ENCODE peak calls at places on chromosomes 12 and 14, in nine cellular contexts. H, G, C, W, F, S, A, J and V are unnamed samples. For H3K4me1, the result is how much of the 10 kb centered on the place peaks cover.

GRCh38 chr12:94174576-94174975 is 26.2 kb downstream of the PLXNC1 start:
- DNase-seq in F (peak), C (no peak), H (no peak), A (peak), S (peak), J (no peak), W (no peak), G (no peak), V (no peak)

GRCh38 chr12:50572275-50572674 is 67.5 kb downstream of the DIP2B start:
- DNase-seq in F (peak), C (peak), G (peak), W (peak), A (peak), J (no peak), H (no peak), S (no peak), V (no peak)

GRCh38 chr14:30223385-30223785 is 295.7 kb upstream of the PRKD1 start:
- DNase-seq in A (peak), J (peak), W (peak), H (peak), S (peak), F (no peak), G (peak), C (peak), V (peak)

GRCh38 chr14:26855051-26855753 is 257.4 kb upstream of the NOVA1 start:
- DNase-seq in W (no peak), H (no peak), C (peak), F (no peak), S (no peak), J (no peak), A (no peak), G (no peak), V (no peak)

GRCh38 chr14:69093551-69094421 is 59.1 kb downstream of the DCAF5 start:
- DNase-seq in F (no peak), H (no peak), G (peak), S (no peak), J (no peak), W (peak), C (peak), A (no peak), V (no peak)

GRCh38 chr14:80388980-80389711 is 177.8 kb upstream of the DIO2 start:
- DNase-seq in F (no peak), G (peak), S (no peak), J (no peak), H (no peak), A (no peak), C (peak), W (peak), V (no peak)

GRCh38 chr12:76866146-76866545 is 12.7 kb downstream of the CSRP2 start:
- DNase-seq in C (peak), J (no peak), F (no peak), A (no peak), G (no peak), S (no peak), W (no peak), H (no peak), V (no peak)

GRCh38 chr14:91835197-91835919 is 32.0 kb downstream of the TC2N start:
- DNase-seq in G (no peak), W (peak), H (no peak), J (no peak), C (no peak), S (no peak), F (no peak), A (peak), V (no peak)

GRCh38 chr12:53590661-53591060 is 35.5 kb downstream of the ATF7 start:
- DNase-seq in J (no peak), H (no peak), S (no peak), A (no peak), G (no peak), C (no peak), W (no peak), F (no peak), V (no peak)

GRCh38 chr12:46771268-46771837 is 54.4 kb downstream of the SLC38A4 start:
- DNase-seq in C (peak), H (no peak), F (no peak), S (no peak), G (peak), W (peak), A (no peak), J (no peak), V (no peak)

GRCh38 chr12:94140556-94140955 is 7.8 kb upstream of the PLXNC1 start:
- DNase-seq in W (peak), F (peak), S (no peak), A (no peak), C (no peak), H (no peak), J (no peak), G (peak), V (no peak)

GRCh38 chr12:32139064-32139421 is 32.4 kb downstream of the BICD1 start:
- DNase-seq in J (no peak), W (peak), F (peak), G (peak), S (no peak), H (no peak), C (peak), A (peak), V (no peak)
- H3K4me3 ChIP-seq in J (no peak), W (no peak), F (peak), G (no peak), S (peak), H (peak), C (peak), A (no peak), V (no peak)

GRCh38 chr12:31989571-31989970 is 30.4 kb downstream of the RESF1 start:
- DNase-seq in G (no peak), C (no peak), H (no peak), F (no peak), J (no peak), A (no peak), W (no peak), S (no peak), V (no peak)
- H3K27ac ChIP-seq in G (no peak), C (no peak), H (no peak), F (no peak), J (no peak), A (no peak), W (no peak), S (no peak), V (no peak)

GRCh38 chr12:128817115-128818015 is 6.4 kb downstream of the SLC15A4 start:
- DNase-seq in A (peak), G (peak), S (peak), H (peak), J (peak), F (peak), W (peak), C (peak), V (no peak)
- H3K4me1 ChIP-seq in A (half or more), G (under half), S (under half), H (half or more), J (under half), F (half or more), W (under half), C (under half), V (under half)

DNA sequence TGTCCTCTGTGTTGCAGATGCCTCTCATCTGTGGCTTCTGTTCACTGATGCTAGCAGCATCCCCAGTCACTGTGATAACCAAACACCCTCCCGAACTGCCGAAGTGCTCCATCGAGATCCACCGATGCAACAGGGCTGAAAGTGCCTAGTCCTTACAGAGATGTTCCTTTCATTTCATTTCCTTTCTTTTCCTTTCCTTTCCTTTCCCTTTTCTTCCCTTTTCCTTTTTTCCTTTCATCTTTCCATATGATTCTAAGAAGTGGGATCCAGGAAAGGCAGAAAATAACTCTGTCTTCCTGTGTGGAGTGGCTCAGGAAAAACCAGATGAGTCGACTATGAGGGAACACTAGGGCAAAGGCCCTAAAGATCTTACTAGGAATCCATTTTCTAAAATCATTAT is 26.7 kb downstream of the FGF6 start:
- DNase-seq in H (no peak), S (no peak), A (no peak), W (no peak), J (no peak), C (no peak), F (no peak), G (no peak), V (no peak)
- H3K4me3 ChIP-seq in H (no peak), S (no peak), A (no peak), W (no peak), J (no peak), C (no peak), F (no peak), G (no peak), V (no peak)